ENCODE peak calls at places on chromosome 11, in six cellular contexts. Y, C, R, F, H and E are unnamed samples.

GRCh38 chr11:64850979-64851567 is 6.6 kb upstream of the CDC42BPG start:
- DNase-seq in C (no peak), H (peak; percentile 73), F (no peak), Y (peak; percentile 49), R (no peak), E (no peak)

GRCh38 chr11:46492540-46492939 is 101.0 kb upstream of the CHRM4 start:
- DNase-seq in C (no peak), R (no peak), F (no peak), H (no peak), Y (no peak), E (no peak)

GRCh38 chr11:61919841-61920631 is 2.7 kb upstream of the RAB3IL1 start:
- DNase-seq in Y (no peak), R (no peak), H (no peak), F (peak; percentile 10), C (no peak), E (no peak)

GRCh38 chr11:3859373-3859881 is 4.0 kb downstream of the STIM1 start:
- DNase-seq in C (no peak), R (no peak), F (peak; percentile 82), H (no peak), Y (peak; percentile 24), E (no peak)

GRCh38 chr11:64238999-64239398 is 1.9 kb upstream of the FKBP2 start:
- DNase-seq in C (no peak), Y (no peak), F (no peak), R (no peak), H (peak; percentile 5), E (no peak)

GRCh38 chr11:3933165-3933628 is 77.7 kb downstream of the STIM1 start:
- DNase-seq in C (no peak), H (no peak), F (no peak), R (no peak), Y (no peak), E (no peak)

GRCh38 chr11:15972838-15973237 is 383.5 kb downstream of the SOX6 start:
- DNase-seq in R (no peak), H (no peak), Y (no peak), C (no peak), F (no peak), E (no peak)

GRCh38 chr11:31790649-31791048 is 20.5 kb downstream of the PAX6 start:
- DNase-seq in Y (no peak), R (no peak), C (no peak), F (peak; percentile 2), H (no peak), E (peak; percentile 52)

GRCh38 chr11:61732705-61733104 is 19.7 kb upstream of the MYRF start:
- DNase-seq in R (no peak), F (no peak), Y (no peak), H (no peak), C (no peak), E (no peak)

GRCh38 chr11:34890812-34891211 is 25.4 kb downstream of the APIP start:
- DNase-seq in R (no peak), Y (no peak), C (no peak), H (no peak), F (no peak), E (peak; percentile 8)

GRCh38 chr11:114607753-114608459 is 12.3 kb upstream of the NXPE4 start:
- DNase-seq in R (no peak), H (no peak), Y (no peak), C (no peak), F (no peak), E (no peak)

GRCh38 chr11:86374121-86374520 is 566 bp upstream of the CCDC81 start:
- DNase-seq in H (no peak), C (no peak), F (no peak), Y (no peak), R (no peak), E (no peak)

GRCh38 chr11:67584205-67584880 is 731 bp downstream of the GSTP1 start:
- DNase-seq in R (no peak), F (peak; percentile 79), C (peak; percentile 37), H (peak; percentile 30), Y (peak; percentile 50), E (peak; percentile 80)

GRCh38 chr11:46333129-46333947 is 13.9 kb upstream of the DGKZ start:
- DNase-seq in R (no peak), H (peak; percentile 48), Y (no peak), C (no peak), F (no peak), E (peak; percentile 66)

GRCh38 chr11:117045956-117046355 is 52.3 kb downstream of the SIK3 start:
- DNase-seq in F (no peak), C (no peak), R (no peak), H (no peak), Y (no peak), E (no peak)